ENCODE peak calls at places on chromosomes 16 and 17, in nine cellular contexts. W is IMR-90, F is heart left ventricle, J is ovary, Q is H9, P is body of pancreas, G is cardiac muscle cell, O is AG10803, C is epithelial cell of esophagus. R is an unnamed sample.

GRCh38 chr17:13941781-13942180 is 127.5 kb upstream of the COX10 start:
- DNase-seq in F (no peak), J (no peak), Q (no peak), O (no peak), C (no peak), P (no peak), W (no peak), G (no peak), R (no peak)

GRCh38 chr16:72876221-72876620 is 171.7 kb downstream of the ZFHX3 start:
- DNase-seq in G (peak), P (no peak), J (no peak), F (peak), C (peak), W (peak), Q (no peak), O (peak), R (no peak)

GRCh38 chr17:50199651-50200446 is 1.6 kb downstream of the COL1A1 start:
- DNase-seq in G (peak), J (peak), F (peak), P (peak), W (peak), Q (peak), O (peak), C (peak), R (peak)

GRCh38 chr17:19461139-19461538 is 50.1 kb downstream of the RNF112 start:
- DNase-seq in P (no peak), F (no peak), G (no peak), O (no peak), C (no peak), Q (peak), J (no peak), W (no peak), R (no peak)

GRCh38 chr17:948284-948852 is 31.2 kb downstream of the NXN start:
- DNase-seq in O (peak), W (no peak), Q (peak), P (no peak), G (no peak), J (no peak), C (no peak), F (peak), R (no peak)

GRCh38 chr16:69201787-69202186 is 14.8 kb downstream of the SNTB2 start:
- DNase-seq in W (peak), O (no peak), F (no peak), G (no peak), Q (no peak), J (no peak), P (no peak), C (peak), R (no peak)

GRCh38 chr17:4743216-4743615 is 3.5 kb upstream of the CXCL16 start:
- DNase-seq in J (no peak), G (no peak), F (no peak), P (no peak), Q (no peak), C (no peak), W (no peak), O (no peak), R (no peak)

GRCh38 chr16:73037331-73037745 is 10.6 kb downstream of the ZFHX3 start:
- DNase-seq in J (no peak), C (no peak), Q (no peak), F (no peak), G (no peak), W (no peak), P (no peak), O (no peak), R (no peak)

GRCh38 chr16:68992521-68992920 is 112.9 kb upstream of the HAS3 start:
- DNase-seq in Q (no peak), W (peak), G (peak), F (no peak), C (peak), O (peak), J (no peak), P (no peak), R (no peak)

GRCh38 chr17:1920948-1921351 is 91.1 kb downstream of the RPA1 start:
- DNase-seq in W (no peak), C (no peak), Q (no peak), O (no peak), J (no peak), F (no peak), G (no peak), P (no peak), R (no peak)

GRCh38 chr16:68520649-68521086 is 18.4 kb upstream of the ZFP90 start:
- DNase-seq in G (peak), P (peak), W (peak), Q (peak), O (peak), C (peak), J (peak), F (peak), R (peak)

GRCh38 chr17:41377546-41377945 is 4.6 kb downstream of the KRT34 start:
- DNase-seq in P (no peak), J (no peak), Q (no peak), G (peak), W (peak), F (no peak), C (peak), O (peak), R (no peak)

GRCh38 chr16:12098429-12099310 is 122.1 kb downstream of the SNX29 start:
- DNase-seq in C (no peak), Q (no peak), F (no peak), J (peak), G (no peak), W (no peak), P (no peak), O (no peak), R (no peak)

GRCh38 chr17:47315451-47316266 is 8.1 kb upstream of the EFCAB13 start:
- DNase-seq in G (peak), C (peak), Q (no peak), F (no peak), J (no peak), W (peak), P (no peak), O (peak), R (peak)

GRCh38 chr16:1996175-1996574 is 6.4 kb downstream of the SYNGR3 start:
- DNase-seq in P (no peak), C (no peak), O (no peak), J (no peak), F (no peak), W (no peak), Q (no peak), G (no peak), R (no peak)

GRCh38 chr17:61710546-61710945 is 119.5 kb upstream of the NACA2 start:
- DNase-seq in Q (no peak), P (no peak), O (no peak), G (no peak), C (no peak), W (no peak), F (no peak), J (no peak), R (no peak)

GRCh38 chr17:58303981-58304734 is 23.4 kb upstream of the MPO start:
- DNase-seq in O (peak), J (no peak), F (no peak), C (peak), P (peak), Q (peak), G (peak), W (peak), R (peak)

GRCh38 chr16:55058576-55058975 is 127.9 kb downstream of the IRX5 start:
- DNase-seq in C (no peak), F (no peak), Q (no peak), P (no peak), G (no peak), W (no peak), J (no peak), O (no peak), R (no peak)

GRCh38 chr16:58492735-58493134 is 7.2 kb upstream of the NDRG4 start:
- DNase-seq in P (no peak), O (no peak), J (no peak), C (no peak), F (no peak), Q (peak), W (no peak), G (no peak), R (no peak)

GRCh38 chr16:53517851-53518250 is 14.8 kb upstream of the AKTIP start:
- DNase-seq in O (no peak), P (no peak), C (no peak), G (no peak), J (no peak), W (no peak), F (no peak), Q (no peak), R (no peak)

GRCh38 chr16:31455601-31456314 is 3.5 kb upstream of the ARMC5 start:
- DNase-seq in J (no peak), G (peak), P (no peak), C (peak), Q (peak), F (no peak), W (no peak), O (peak), R (peak)

GRCh38 chr17:15171433-15172047 is 93.6 kb downstream of the PMP22 start:
- DNase-seq in P (peak), Q (peak), W (peak), J (peak), F (peak), G (peak), O (peak), C (peak), R (peak)

GRCh38 chr17:34706029-34706428 is 126.6 kb downstream of the TMEM132E start:
- DNase-seq in W (peak), C (peak), J (no peak), Q (peak), O (no peak), P (no peak), F (no peak), G (peak), R (no peak)

GRCh38 chr17:17994271-17994670 is 21.6 kb downstream of the DRC3 start:
- DNase-seq in F (no peak), P (no peak), Q (peak), J (peak), C (peak), O (no peak), G (peak), W (no peak), R (peak)

GRCh38 chr17:14047591-14047990 is 21.7 kb upstream of the COX10 start:
- DNase-seq in G (no peak), P (no peak), J (no peak), O (no peak), C (no peak), W (no peak), F (no peak), Q (no peak), R (no peak)

GRCh38 chr16:29926675-29927522 is 873 bp upstream of the KCTD13 start:
- DNase-seq in P (peak), F (no peak), O (peak), G (no peak), W (peak), C (peak), J (no peak), Q (no peak), R (peak)

GRCh38 chr16:75555213-75555706 is 792 bp downstream of the TMEM231 start:
- DNase-seq in F (peak), Q (peak), O (peak), W (peak), G (peak), C (peak), J (peak), P (peak), R (peak)

GRCh38 chr16:57507414-57508083 is 21.3 kb upstream of the DOK4 start:
- DNase-seq in F (peak), Q (no peak), O (no peak), W (no peak), P (no peak), C (no peak), G (no peak), J (no peak), R (peak)

GRCh38 chr17:65917560-65917959 is 274.4 kb downstream of the CEP112 start:
- DNase-seq in P (no peak), Q (no peak), W (no peak), J (no peak), F (no peak), G (no peak), C (no peak), O (no peak), R (no peak)

GRCh38 chr17:66941773-66942452 is 22.6 kb upstream of the CACNG4 start:
- DNase-seq in O (no peak), P (no peak), W (no peak), F (no peak), G (no peak), J (no peak), C (no peak), Q (no peak), R (no peak)

GRCh38 chr16:30004811-30005242 is 6.0 kb downstream of the DOC2A start:
- DNase-seq in O (no peak), Q (no peak), P (no peak), C (no peak), W (no peak), G (no peak), J (no peak), F (peak), R (peak)

GRCh38 chr16:82639666-82640336 is 13.0 kb downstream of the CDH13 start:
- DNase-seq in O (peak), W (peak), Q (peak), J (no peak), G (peak), C (peak), F (peak), P (peak), R (peak)

GRCh38 chr17:67055041-67055443 is 10.7 kb downstream of the CACNG1 start:
- DNase-seq in P (no peak), G (no peak), C (no peak), Q (no peak), O (no peak), J (no peak), W (no peak), F (no peak), R (peak)

GRCh38 chr16:13421726-13422125 is 498.2 kb upstream of the ERCC4 start:
- DNase-seq in G (no peak), O (peak), J (no peak), C (no peak), F (no peak), P (no peak), Q (no peak), W (no peak), R (no peak)

GRCh38 chr16:12141556-12141955 is 165.0 kb downstream of the SNX29 start:
- DNase-seq in W (peak), P (no peak), C (no peak), O (no peak), F (no peak), Q (no peak), J (no peak), G (no peak), R (no peak)

GRCh38 chr16:81198635-81199034 is 39.9 kb upstream of the BCO1 start:
- DNase-seq in P (no peak), Q (peak), O (no peak), W (no peak), G (peak), F (no peak), C (no peak), J (no peak), R (no peak)
- TF ChIP-seq CTCF in P (no peak), Q (peak), O (peak), W (peak), G (peak), F (no peak), C (peak), J (no peak), R (peak)

GRCh38 chr16:47160422-47160821 is 16.7 kb upstream of the NETO2 start:
- DNase-seq in Q (no peak), W (no peak), O (no peak), C (no peak), J (no peak), P (no peak), F (no peak), G (no peak), R (no peak)

GRCh38 chr16:47158991-47159390 is 15.2 kb upstream of the NETO2 start:
- DNase-seq in Q (no peak), F (no peak), G (no peak), P (no peak), C (no peak), W (no peak), J (no peak), O (no peak), R (no peak)

GRCh38 chr16:47162670-47163420 is 19.1 kb upstream of the NETO2 start:
- DNase-seq in O (no peak), Q (no peak), P (no peak), C (no peak), G (no peak), J (no peak), W (peak), F (no peak), R (no peak)
- TF ChIP-seq CTCF in O (no peak), Q (peak), P (no peak), C (no peak), G (peak), J (no peak), W (no peak), F (peak), R (no peak)

DNA sequence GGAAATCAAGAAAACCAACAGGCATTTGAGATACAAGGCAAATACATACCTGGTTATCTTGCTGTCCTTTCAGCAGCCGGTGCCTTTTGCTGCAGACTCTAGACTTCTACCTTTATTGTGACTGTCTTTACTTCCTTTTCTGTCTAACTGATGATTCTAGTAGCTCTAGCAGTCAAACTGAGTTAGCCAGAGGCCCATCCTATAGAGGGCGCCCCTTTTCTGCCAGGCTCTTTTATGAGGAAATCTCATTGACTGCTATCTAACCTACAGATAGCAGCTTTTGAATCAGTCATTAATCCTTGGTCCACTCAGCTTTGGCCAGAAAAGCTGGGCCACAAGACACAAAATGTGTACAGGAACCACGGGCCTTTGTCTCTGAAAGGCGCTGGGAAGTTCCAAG is 87.5 kb upstream of the WSB1 start:
- DNase-seq in Q (no peak), O (no peak), P (no peak), G (no peak), W (no peak), J (no peak), C (peak), F (no peak), R (peak)
- TF ChIP-seq CTCF in Q (peak), O (peak), P (no peak), G (peak), W (no peak), J (no peak), C (peak), F (no peak), R (peak)

GRCh38 chr16:88763502-88764053 is 21.4 kb downstream of the PIEZO1 start:
- DNase-seq in P (peak), J (no peak), C (no peak), O (no peak), F (no peak), G (no peak), Q (peak), W (no peak), R (no peak)
- TF ChIP-seq CTCF in P (no peak), J (no peak), C (no peak), O (no peak), F (no peak), G (no peak), Q (peak), W (no peak), R (no peak)

GRCh38 chr17:44075598-44076293 is 5.2 kb downstream of the G6PC3 start:
- DNase-seq in F (peak), P (no peak), Q (peak), C (no peak), O (no peak), G (no peak), W (no peak), J (peak), R (no peak)

GRCh38 chr17:44076716-44077594 is 6.4 kb downstream of the G6PC3 start:
- DNase-seq in J (peak), C (no peak), W (no peak), P (no peak), Q (peak), G (no peak), O (no peak), F (peak), R (no peak)

GRCh38 chr17:44077595-44077909 is 7.0 kb downstream of the G6PC3 start:
- DNase-seq in J (no peak), G (no peak), O (no peak), F (peak), W (no peak), C (no peak), P (no peak), Q (peak), R (no peak)

GRCh38 chr17:44079877-44080821 is 9.6 kb downstream of the G6PC3 start:
- DNase-seq in W (no peak), J (no peak), Q (peak), G (no peak), F (peak), P (no peak), C (no peak), O (no peak), R (no peak)

DNA sequence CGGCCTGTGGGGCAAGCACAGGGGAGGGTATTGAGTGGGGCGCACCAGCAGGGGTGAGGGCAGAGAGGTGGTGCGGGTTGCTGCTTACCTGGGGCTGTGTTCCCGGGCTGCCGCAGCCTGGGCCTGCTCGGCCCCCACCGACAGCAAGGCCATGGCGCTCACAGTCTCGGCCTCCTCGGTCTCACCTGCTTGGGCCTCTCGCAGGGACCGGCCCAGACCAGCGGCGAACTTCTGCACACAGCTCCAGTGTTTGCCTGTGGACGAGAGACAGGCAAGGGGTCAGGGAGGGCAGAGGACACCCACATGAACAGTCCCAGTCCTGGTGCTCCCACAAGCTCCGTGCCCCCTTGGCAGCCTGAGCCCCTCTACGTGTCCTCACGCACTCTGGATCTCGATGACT is 7.9 kb downstream of the G6PC3 start:
- DNase-seq in C (no peak), J (no peak), Q (peak), P (no peak), G (no peak), F (no peak), W (no peak), O (no peak), R (no peak)
- TF ChIP-seq CTCF in C (no peak), J (no peak), Q (no peak), P (no peak), G (no peak), F (no peak), W (no peak), O (no peak), R (no peak)

DNA sequence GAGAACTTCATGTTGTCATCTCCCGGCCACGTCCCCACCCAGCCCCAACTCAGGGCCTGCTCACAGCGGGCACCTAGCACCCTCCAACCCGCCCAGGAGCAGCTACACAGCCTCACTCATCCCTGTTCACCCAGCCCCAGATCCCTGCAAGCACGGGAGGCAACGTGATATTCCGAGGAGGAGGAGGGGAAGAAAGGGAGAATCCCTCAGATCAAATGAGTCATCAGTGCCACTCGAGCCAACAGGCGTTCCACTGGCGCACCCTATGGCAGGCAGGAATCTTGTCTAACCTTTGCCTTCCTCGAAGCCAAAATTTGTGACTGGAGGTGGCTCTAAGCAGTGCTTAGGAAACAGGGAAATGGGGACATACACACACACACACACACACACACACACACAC is 14.0 kb upstream of the NUBP1 start:
- DNase-seq in J (no peak), Q (no peak), W (peak), O (peak), P (no peak), G (peak), F (no peak), C (peak), R (no peak)
- TF ChIP-seq CTCF in J (no peak), Q (no peak), W (no peak), O (peak), P (no peak), G (peak), F (no peak), C (no peak), R (no peak)

R was measured in WERI-Rb-1.